ENCODE peak calls at places on chromosomes 12 and 14, in four cellular contexts. M, K, X and O are unnamed samples.

GRCh38 chr12:76782440-76782996 is 18.6 kb downstream of the ZDHHC17 start:
- DNase-seq in X (no peak), M (no peak), K (no peak), O (no peak)

GRCh38 chr12:112537710-112538396 is 119.1 kb downstream of the PTPN11 start:
- DNase-seq in X (no peak), K (no peak), M (no peak), O (no peak)

GRCh38 chr12:93789767-93790166 is 112.6 kb downstream of the CRADD start:
- DNase-seq in X (no peak), M (no peak), K (no peak), O (no peak)

GRCh38 chr14:24982472-24983155 is 67.3 kb downstream of the STXBP6 start:
- DNase-seq in X (no peak), K (no peak), M (no peak), O (no peak)

GRCh38 chr14:76473381-76474263 is 97.7 kb downstream of the ESRRB start:
- DNase-seq in M (no peak), K (no peak), X (peak; percentile 31), O (no peak)

GRCh38 chr12:23349550-23349949 is 599.9 kb downstream of the SOX5 start:
- DNase-seq in M (no peak), X (no peak), K (no peak), O (no peak)

GRCh38 chr14:103562385-103563088 is at the start of the genes BAG5 and COA8:
- DNase-seq in M (peak; percentile 96), K (peak; percentile 83), X (peak; percentile 88), O (peak; percentile 80)

GRCh38 chr12:30269491-30269890 is 426.2 kb downstream of the IPO8 start:
- DNase-seq in M (no peak), X (no peak), K (no peak), O (no peak)

GRCh38 chr14:100222219-100223093 is 16.5 kb upstream of the YY1 start:
- DNase-seq in M (no peak), X (no peak), K (no peak), O (peak; percentile 30)

GRCh38 chr12:71556881-71557280 is 106.8 kb downstream of the ZFC3H1 start:
- DNase-seq in M (no peak), K (no peak), X (no peak), O (no peak)

GRCh38 chr12:77064891-77065360 is 443 bp downstream of the E2F7 start:
- DNase-seq in K (peak; percentile 45), X (no peak), M (no peak), O (no peak)

GRCh38 chr12:111010061-111010460 is 89.7 kb upstream of the MYL2 start:
- DNase-seq in K (no peak), M (no peak), X (no peak), O (no peak)

GRCh38 chr14:75188520-75189267 is 12.3 kb upstream of the TMED10 start:
- DNase-seq in K (no peak), M (no peak), X (no peak), O (peak; percentile 83)

GRCh38 chr14:26597136-26598080 is at the start of gene NOVA1:
- DNase-seq in K (peak; percentile 24), M (peak; percentile 5), X (peak; percentile 20), O (no peak)

GRCh38 chr12:52907092-52907810 is 2.4 kb upstream of the KRT8 start:
- DNase-seq in X (no peak), K (peak; percentile 69), M (no peak), O (no peak)

GRCh38 chr12:38956337-38956736 is 50.9 kb upstream of the CPNE8 start:
- DNase-seq in M (no peak), X (no peak), K (no peak), O (no peak)

GRCh38 chr12:19030180-19030579 is 99.4 kb upstream of the PLEKHA5 start:
- DNase-seq in X (no peak), M (no peak), K (no peak), O (no peak)

GRCh38 chr14:50113381-50113811 is 3.0 kb downstream of the VCPKMT start:
- DNase-seq in K (no peak), M (peak; percentile 17), X (no peak), O (peak; percentile 9)

GRCh38 chr12:460301-461230 is 827 bp downstream of the B4GALNT3 start:
- DNase-seq in M (peak; percentile 50), K (no peak), X (peak; percentile 33), O (peak; percentile 28)